ENCODE peak calls at places on chromosomes 4 and X, in five cellular contexts. I is endothelial cell, Q is fibroblast of lung, L is heart right ventricle, G is B cell. R is an unnamed sample.

GRCh38 chr4:4711902-4712301 is 147.6 kb upstream of the MSX1 start:
- DNase-seq in I (no peak), Q (no peak), L (no peak), G (no peak), R (no peak)

GRCh38 chr4:63528592-63528991 is 880.7 kb downstream of the TECRL start:
- DNase-seq in I (no peak), Q (no peak), L (no peak), G (no peak), R (no peak)

GRCh38 chrX:140764401-140764919 is 54.9 kb downstream of the LINC00632 start:
- DNase-seq in I (peak), Q (peak), L (no peak), G (no peak), R (no peak)

GRCh38 chr4:6360385-6360784 is 90.7 kb downstream of the WFS1 start:
- DNase-seq in I (no peak), Q (no peak), L (no peak), G (no peak), R (no peak)

GRCh38 chrX:2608638-2609430 is 82.3 kb upstream of the CD99 start:
- DNase-seq in I (peak), Q (peak), L (peak), G (peak), R (peak)

GRCh38 chrX:129235903-129236302 is 287.4 kb downstream of the SMARCA1 start:
- DNase-seq in I (no peak), Q (no peak), L (no peak), G (no peak), R (no peak)

GRCh38 chr4:7398104-7398423 is 36.7 kb downstream of the PSAPL1 start:
- DNase-seq in I (no peak), Q (peak), L (peak), G (no peak), R (no peak)

GRCh38 chr4:188955066-188955465 is 815.8 kb downstream of the TRIML1 start:
- DNase-seq in I (no peak), Q (no peak), L (no peak), G (no peak), R (no peak)

GRCh38 chr4:57131849-57132745 is 21.9 kb upstream of the IGFBP7 start:
- DNase-seq in I (peak), Q (no peak), L (no peak), G (no peak), R (no peak)

GRCh38 chrX:72478351-72478750 is 94.3 kb downstream of the HDAC8 start:
- DNase-seq in I (no peak), Q (no peak), L (no peak), G (no peak), R (no peak)

GRCh38 chr4:2045518-2045951 is 13.6 kb upstream of the NAT8L start:
- DNase-seq in I (no peak), Q (no peak), L (no peak), G (no peak), R (no peak)

GRCh38 chrX:106220177-106220576 is 52.1 kb downstream of the PWWP3B start:
- DNase-seq in I (no peak), Q (no peak), L (no peak), G (no peak), R (no peak)

GRCh38 chr4:100985576-100985975 is 361.8 kb downstream of the PPP3CA start:
- DNase-seq in I (no peak), Q (no peak), L (no peak), G (no peak), R (no peak)

GRCh38 chrX:74231625-74232024 is 72.4 kb upstream of the ZCCHC13 start:
- DNase-seq in I (no peak), Q (no peak), L (no peak), G (no peak), R (no peak)

GRCh38 chr4:40121515-40121914 is 64.9 kb downstream of the N4BP2 start:
- DNase-seq in I (no peak), Q (peak), L (peak), G (no peak), R (peak)

GRCh38 chr4:73505567-73505966 is 24.0 kb downstream of the AFM start:
- DNase-seq in I (no peak), Q (no peak), L (no peak), G (no peak), R (no peak)

GRCh38 chr4:138412847-138413246 is 170.7 kb upstream of the SLC7A11 start:
- DNase-seq in I (no peak), Q (no peak), L (no peak), G (no peak), R (no peak)

GRCh38 chr4:123399638-123400358 is 3.2 kb downstream of the SPRY1 start:
- DNase-seq in I (no peak), Q (peak), L (peak), G (no peak), R (no peak)

GRCh38 chr4:41887821-41888699 is 47.2 kb upstream of the TMEM33 start:
- DNase-seq in I (peak), Q (peak), L (no peak), G (no peak), R (peak)

GRCh38 chrX:28552882-28553829 is 34.1 kb upstream of the IL1RAPL1 start:
- DNase-seq in I (no peak), Q (no peak), L (no peak), G (no peak), R (no peak)

GRCh38 chrX:28549839-28550238 is 37.4 kb upstream of the IL1RAPL1 start:
- DNase-seq in I (no peak), Q (no peak), L (no peak), G (no peak), R (no peak)

GRCh38 chrX:28552322-28552721 is 34.9 kb upstream of the IL1RAPL1 start:
- DNase-seq in I (no peak), Q (peak), L (no peak), G (no peak), R (no peak)

DNA sequence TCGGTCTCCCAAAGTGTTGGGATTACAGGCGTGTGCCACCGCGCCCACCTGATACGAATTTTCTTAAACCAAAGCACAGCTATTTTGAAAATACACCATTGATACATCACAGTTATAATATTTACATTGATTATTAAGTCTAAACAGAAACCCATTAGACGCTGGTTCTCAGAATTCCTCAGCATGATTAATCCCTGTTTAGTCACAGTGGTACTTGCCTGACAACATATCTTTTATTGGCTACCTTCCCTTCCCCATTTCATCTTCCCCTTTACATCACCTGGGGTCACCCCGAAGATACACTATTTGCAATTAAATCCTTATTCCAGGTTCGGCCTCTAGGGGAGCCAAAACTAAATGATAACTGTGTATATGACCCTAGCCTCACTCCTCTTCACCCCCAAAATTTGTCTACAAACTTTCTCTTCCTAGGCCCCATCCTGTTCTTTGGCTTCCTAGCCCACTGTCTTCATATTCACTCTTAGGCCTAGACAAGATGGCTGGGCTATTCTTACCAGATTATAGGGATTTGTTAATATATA is 36.8 kb upstream of the IL1RAPL1 start:
- DNase-seq in I (no peak), Q (no peak), L (no peak), G (no peak), R (no peak)
- TF ChIP-seq CTCF in I (peak), Q (no peak), L (no peak), G (no peak), R (no peak)

GRCh38 chrX:7047951-7048350 is 99.6 kb upstream of the STS start:
- DNase-seq in I (no peak), Q (no peak), L (no peak), G (no peak), R (no peak)
- TF ChIP-seq CTCF in I (no peak), Q (no peak), L (no peak), G (no peak), R (no peak)

GRCh38 chr4:163755013-163755412 is 260.5 kb downstream of the TMA16 start:
- DNase-seq in I (no peak), Q (peak), L (no peak), G (peak), R (peak)
- TF ChIP-seq CTCF in I (no peak), Q (peak), L (no peak), G (peak), R (peak)

GRCh38 chr4:183444149-183444952 is at the start of gene CDKN2AIP:
- DNase-seq in I (peak), Q (peak), L (peak), G (peak), R (peak)
- TF ChIP-seq CTCF in I (no peak), Q (no peak), L (peak), G (peak), R (no peak)

DNA sequence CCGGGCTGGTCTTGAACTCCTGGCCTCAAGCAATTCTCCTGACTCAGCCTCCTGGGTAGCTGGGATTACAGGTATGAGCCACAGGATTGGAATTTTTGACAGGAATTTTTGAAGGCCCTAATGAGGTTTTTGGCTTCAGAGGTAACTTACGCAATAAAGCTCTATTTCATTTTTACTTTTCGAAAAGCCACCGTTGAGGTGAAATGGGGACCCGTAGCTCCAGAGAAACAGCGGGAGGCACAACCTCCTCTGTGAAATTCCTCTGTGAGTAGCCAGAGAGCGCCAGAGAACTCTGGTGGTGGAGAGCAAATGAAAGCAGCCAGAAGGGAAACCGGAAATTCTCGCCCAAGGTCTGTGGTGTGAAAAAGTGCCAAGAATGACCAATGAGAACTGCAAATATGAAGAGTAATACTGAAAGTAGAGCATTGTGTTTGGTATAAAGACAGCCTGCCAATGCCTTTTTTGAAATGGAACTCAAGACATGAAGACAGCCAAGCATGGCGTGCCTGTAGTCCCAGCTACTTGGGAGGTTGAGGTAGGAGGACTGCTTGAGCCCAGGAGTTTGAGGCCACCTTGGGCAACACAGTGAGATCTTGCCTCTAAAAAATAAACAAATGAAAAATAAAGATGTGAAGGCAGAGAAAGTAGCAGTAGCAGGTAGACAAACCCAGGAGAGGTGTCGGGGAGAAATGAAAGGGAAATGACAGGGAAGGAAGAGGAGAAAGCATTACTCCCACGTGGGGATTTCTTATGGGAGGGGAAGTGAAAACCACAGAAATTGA is 33.0 kb upstream of the TMEM131L start:
- DNase-seq in I (peak), Q (peak), L (peak), G (peak), R (peak)
- TF ChIP-seq CTCF in I (peak), Q (peak), L (peak), G (peak), R (peak)

DNA sequence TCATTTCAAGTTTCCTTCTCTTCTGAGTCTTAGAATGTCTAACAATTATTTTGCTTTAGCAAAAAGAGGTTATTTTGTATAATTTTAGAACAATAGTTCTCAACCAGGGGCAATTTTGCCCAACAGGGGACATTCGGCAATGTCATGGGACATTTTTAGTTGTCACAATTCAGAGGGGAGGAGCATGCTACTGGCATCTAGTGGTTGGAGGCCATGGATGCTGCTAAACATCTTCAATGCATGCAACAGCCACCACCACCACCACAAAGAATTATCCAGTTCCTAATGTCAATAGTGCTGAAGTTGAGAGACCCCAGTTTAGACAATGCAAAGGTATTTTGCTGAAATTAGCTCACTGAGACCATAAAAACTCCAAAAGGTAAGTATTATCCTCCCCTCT is 122.5 kb downstream of the ARHGAP6 start:
- DNase-seq in I (no peak), Q (no peak), L (no peak), G (no peak), R (no peak)
- TF ChIP-seq CTCF in I (no peak), Q (no peak), L (no peak), G (no peak), R (no peak)

GRCh38 chr4:151649461-151649860 is 111.3 kb downstream of the GATB start:
- DNase-seq in I (no peak), Q (no peak), L (no peak), G (no peak), R (no peak)

GRCh38 chr4:151643564-151643963 is 117.2 kb downstream of the GATB start:
- DNase-seq in I (no peak), Q (no peak), L (no peak), G (no peak), R (no peak)

GRCh38 chr4:151641983-151642382 is 118.8 kb downstream of the GATB start:
- DNase-seq in I (no peak), Q (no peak), L (no peak), G (no peak), R (no peak)

GRCh38 chr4:151644625-151645024 is 116.2 kb downstream of the GATB start:
- DNase-seq in I (peak), Q (no peak), L (no peak), G (no peak), R (no peak)

GRCh38 chr4:151646322-151646721 is 114.5 kb downstream of the GATB start:
- DNase-seq in I (no peak), Q (no peak), L (no peak), G (no peak), R (no peak)
- TF ChIP-seq CTCF in I (no peak), Q (no peak), L (no peak), G (no peak), R (no peak)

GRCh38 chr4:183828125-183828524 is 77.0 kb upstream of the STOX2 start:
- DNase-seq in I (no peak), Q (no peak), L (no peak), G (no peak), R (no peak)

GRCh38 chr4:183828839-183829238 is 76.3 kb upstream of the STOX2 start:
- DNase-seq in I (no peak), Q (no peak), L (no peak), G (no peak), R (no peak)

GRCh38 chr4:183821090-183821853 is 83.8 kb upstream of the STOX2 start:
- DNase-seq in I (no peak), Q (no peak), L (no peak), G (no peak), R (no peak)

GRCh38 chr4:183825346-183825745 is 79.8 kb upstream of the STOX2 start:
- DNase-seq in I (no peak), Q (no peak), L (no peak), G (no peak), R (no peak)

DNA sequence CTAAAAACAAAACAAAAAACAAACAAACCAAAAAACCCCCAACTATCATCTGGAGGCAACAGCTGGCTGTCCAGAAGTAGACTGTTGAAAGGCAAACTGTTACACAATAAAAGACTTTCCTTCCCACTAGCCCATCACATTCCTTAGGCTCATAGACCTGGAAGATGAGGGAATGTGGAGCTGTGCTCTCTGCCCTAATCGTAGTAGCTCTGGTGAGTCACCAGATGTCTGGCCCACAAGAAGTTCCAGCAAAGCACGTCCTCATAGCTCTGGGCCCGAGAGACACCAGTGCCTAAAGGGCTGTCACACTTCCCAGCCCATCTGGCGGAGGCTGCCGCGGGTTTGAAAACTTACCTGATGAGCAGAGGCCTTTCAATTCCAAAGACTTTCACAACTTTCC is 81.7 kb upstream of the STOX2 start:
- DNase-seq in I (no peak), Q (peak), L (no peak), G (no peak), R (peak)
- TF ChIP-seq CTCF in I (no peak), Q (no peak), L (no peak), G (no peak), R (no peak)

GRCh38 chrX:131747173-131747572 is 203.3 kb downstream of the OR13H1 start:
- DNase-seq in I (no peak), Q (no peak), L (peak), G (peak), R (peak)
- TF ChIP-seq CTCF in I (no peak), Q (no peak), L (no peak), G (no peak), R (peak)